ENCODE peak calls at places on chromosomes 7 and 10, in six cellular contexts. T is Peyer's patch, Q is HL-60, M is keratinocyte, N is fibroblast of pulmonary artery, U is GM06990. W is an unnamed sample.

GRCh38 chr10:44306762-44307161 is 78.1 kb downstream of the CXCL12 start:
- DNase-seq in T (no peak), Q (no peak), M (no peak), N (no peak), U (no peak), W (no peak)

GRCh38 chr7:6227294-6227846 is 45.1 kb downstream of the CYTH3 start:
- DNase-seq in T (no peak), Q (no peak), M (no peak), N (peak), U (no peak), W (no peak)

GRCh38 chr7:499853-500485 is 19.7 kb downstream of the PDGFA start:
- DNase-seq in T (no peak), Q (no peak), M (no peak), N (no peak), U (no peak), W (no peak)

GRCh38 chr7:115224923-115225322 is 303.0 kb downstream of the MDFIC start:
- DNase-seq in T (no peak), Q (no peak), M (no peak), N (no peak), U (no peak), W (no peak)

GRCh38 chr10:30384791-30385201 is 35.7 kb upstream of the MTPAP start:
- DNase-seq in T (no peak), Q (peak), M (no peak), N (peak), U (no peak), W (no peak)

GRCh38 chr7:28573059-28573553 is 160.8 kb downstream of the CREB5 start:
- DNase-seq in T (no peak), Q (no peak), M (no peak), N (peak), U (peak), W (no peak)

GRCh38 chr10:30984563-30985328 is 46.9 kb downstream of the ZNF438 start:
- DNase-seq in T (no peak), Q (peak), M (no peak), N (peak), U (no peak), W (no peak)

GRCh38 chr10:72152286-72152685 is 63.5 kb upstream of the ANAPC16 start:
- DNase-seq in T (no peak), Q (no peak), M (no peak), N (no peak), U (no peak), W (no peak)

GRCh38 chr7:92260248-92260781 is 14.5 kb downstream of the ANKIB1 start:
- DNase-seq in T (no peak), Q (no peak), M (peak), N (no peak), U (no peak), W (no peak)

GRCh38 chr7:29825750-29826529 is 19.6 kb downstream of the WIPF3 start:
- DNase-seq in T (no peak), Q (no peak), M (no peak), N (no peak), U (no peak), W (no peak)

GRCh38 chr7:157873181-157873580 is 536.4 kb downstream of the DNAJB6 start:
- DNase-seq in T (no peak), Q (no peak), M (no peak), N (no peak), U (no peak), W (no peak)

GRCh38 chr7:42893341-42894242 is 18.3 kb downstream of the C7orf25 start:
- DNase-seq in T (no peak), Q (no peak), M (no peak), N (no peak), U (no peak), W (no peak)

GRCh38 chr7:20778063-20778721 is 8.5 kb downstream of the SP8 start:
- DNase-seq in T (no peak), Q (no peak), M (no peak), N (peak), U (peak), W (peak)

GRCh38 chr7:101094791-101095375 is 9.6 kb downstream of the TRIM56 start:
- DNase-seq in T (peak), Q (peak), M (no peak), N (peak), U (no peak), W (no peak)

GRCh38 chr7:106464169-106464568 is 179.4 kb upstream of the NAMPT start:
- DNase-seq in T (no peak), Q (no peak), M (no peak), N (peak), U (no peak), W (no peak)

GRCh38 chr10:78981257-78981969 is 87.4 kb upstream of the ZMIZ1 start:
- DNase-seq in T (no peak), Q (peak), M (no peak), N (no peak), U (peak), W (no peak)

GRCh38 chr10:101558206-101558605 is 29.9 kb downstream of the POLL start:
- DNase-seq in T (no peak), Q (no peak), M (peak), N (no peak), U (no peak), W (peak)

GRCh38 chr7:73851410-73852338 is 9.3 kb upstream of the TMEM270 start:
- DNase-seq in T (no peak), Q (no peak), M (peak), N (peak), U (no peak), W (no peak)

GRCh38 chr7:67653856-67654442 is 657.3 kb downstream of the TYW1 start:
- DNase-seq in T (no peak), Q (no peak), M (no peak), N (no peak), U (no peak), W (no peak)

GRCh38 chr7:55641273-55641691 is 69.0 kb upstream of the VOPP1 start:
- DNase-seq in T (peak), Q (peak), M (peak), N (peak), U (peak), W (no peak)

GRCh38 chr10:116679351-116679750 is 58.6 kb downstream of the PNLIPRP2 start:
- DNase-seq in T (no peak), Q (no peak), M (no peak), N (no peak), U (no peak), W (no peak)

GRCh38 chr10:66259836-66260235 is 666.0 kb upstream of the LRRTM3 start:
- DNase-seq in T (no peak), Q (no peak), M (no peak), N (no peak), U (no peak), W (no peak)

GRCh38 chr10:86048973-86049372 is 317.6 kb downstream of the GRID1 start:
- DNase-seq in T (no peak), Q (no peak), M (no peak), N (no peak), U (no peak), W (no peak)

GRCh38 chr10:21464134-21464533 is 61.3 kb downstream of the SKIDA1 start:
- DNase-seq in T (no peak), Q (no peak), M (no peak), N (peak), U (no peak), W (no peak)

GRCh38 chr7:37848297-37848696 is at the start of gene NME8:
- DNase-seq in T (no peak), Q (no peak), M (no peak), N (no peak), U (no peak), W (no peak)

GRCh38 chr7:37853468-37853867 is 5.1 kb downstream of the NME8 start:
- DNase-seq in T (no peak), Q (peak), M (no peak), N (peak), U (no peak), W (no peak)
- TF ChIP-seq CTCF in T (no peak), Q (peak), M (no peak), N (peak), U (peak), W (peak)

DNA sequence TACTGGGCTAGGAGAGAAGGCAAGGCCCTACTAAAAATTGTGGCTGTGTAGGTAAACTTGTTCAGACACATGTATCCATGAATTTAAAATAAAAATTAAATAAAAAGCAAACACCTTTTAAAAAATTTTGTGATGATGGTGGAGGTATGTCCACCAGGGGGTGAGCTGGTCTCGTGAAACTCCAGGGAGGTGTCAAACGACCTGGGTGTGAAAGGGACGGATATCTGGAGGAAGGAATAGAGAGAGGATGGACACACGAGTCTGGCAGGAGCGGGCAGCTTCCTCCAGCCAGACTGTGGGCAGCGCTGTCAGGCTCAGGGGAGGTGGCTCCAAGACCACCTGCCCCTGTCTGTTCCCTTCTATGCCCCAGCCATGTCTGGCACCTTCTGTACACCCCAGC is 34.8 kb upstream of the DMBT1 start:
- DNase-seq in T (peak), Q (no peak), M (no peak), N (no peak), U (no peak), W (peak)
- TF ChIP-seq CTCF in T (no peak), Q (no peak), M (peak), N (peak), U (peak), W (peak)

GRCh38 chr10:18417950-18418527 is 233.3 kb downstream of the NSUN6 start:
- DNase-seq in T (no peak), Q (no peak), M (no peak), N (no peak), U (no peak), W (no peak)
- TF ChIP-seq CTCF in T (no peak), Q (no peak), M (no peak), N (no peak), U (no peak), W (no peak)

DNA sequence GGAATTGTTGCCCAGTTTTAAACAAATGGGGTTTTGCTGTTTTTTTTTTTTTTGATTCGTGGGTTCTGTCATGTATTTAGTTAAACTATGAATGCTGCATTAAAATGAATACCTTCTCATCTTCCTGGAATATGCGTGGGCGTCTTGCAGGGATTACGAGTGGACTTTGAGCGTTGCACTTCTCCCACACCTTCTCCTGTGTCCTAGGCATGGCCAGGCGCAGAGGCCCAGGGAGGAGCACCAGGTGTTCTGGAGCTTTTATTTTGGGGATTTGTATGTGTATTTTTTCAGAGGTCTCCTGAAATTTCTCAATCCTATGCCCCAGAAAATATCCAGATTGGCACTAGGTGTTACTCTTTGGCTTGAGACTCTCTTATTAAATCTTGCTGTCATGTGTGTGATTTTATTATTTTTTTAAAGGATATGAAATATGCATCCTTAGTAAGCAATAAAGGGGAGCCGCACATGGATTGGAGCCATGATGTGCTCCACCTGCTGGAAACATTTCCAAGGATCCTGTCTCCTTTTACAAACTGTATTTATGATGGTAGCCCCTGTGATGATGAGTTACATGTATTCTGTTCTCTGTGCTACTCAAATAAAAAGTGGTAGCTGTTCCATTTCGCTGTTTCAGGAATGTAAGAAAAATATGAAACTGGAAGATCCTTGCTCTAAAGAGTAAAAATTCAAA is 482.2 kb upstream of the KLF6 start:
- DNase-seq in T (peak), Q (no peak), M (no peak), N (peak), U (no peak), W (no peak)
- TF ChIP-seq CTCF in T (no peak), Q (no peak), M (peak), N (peak), U (no peak), W (peak)

DNA sequence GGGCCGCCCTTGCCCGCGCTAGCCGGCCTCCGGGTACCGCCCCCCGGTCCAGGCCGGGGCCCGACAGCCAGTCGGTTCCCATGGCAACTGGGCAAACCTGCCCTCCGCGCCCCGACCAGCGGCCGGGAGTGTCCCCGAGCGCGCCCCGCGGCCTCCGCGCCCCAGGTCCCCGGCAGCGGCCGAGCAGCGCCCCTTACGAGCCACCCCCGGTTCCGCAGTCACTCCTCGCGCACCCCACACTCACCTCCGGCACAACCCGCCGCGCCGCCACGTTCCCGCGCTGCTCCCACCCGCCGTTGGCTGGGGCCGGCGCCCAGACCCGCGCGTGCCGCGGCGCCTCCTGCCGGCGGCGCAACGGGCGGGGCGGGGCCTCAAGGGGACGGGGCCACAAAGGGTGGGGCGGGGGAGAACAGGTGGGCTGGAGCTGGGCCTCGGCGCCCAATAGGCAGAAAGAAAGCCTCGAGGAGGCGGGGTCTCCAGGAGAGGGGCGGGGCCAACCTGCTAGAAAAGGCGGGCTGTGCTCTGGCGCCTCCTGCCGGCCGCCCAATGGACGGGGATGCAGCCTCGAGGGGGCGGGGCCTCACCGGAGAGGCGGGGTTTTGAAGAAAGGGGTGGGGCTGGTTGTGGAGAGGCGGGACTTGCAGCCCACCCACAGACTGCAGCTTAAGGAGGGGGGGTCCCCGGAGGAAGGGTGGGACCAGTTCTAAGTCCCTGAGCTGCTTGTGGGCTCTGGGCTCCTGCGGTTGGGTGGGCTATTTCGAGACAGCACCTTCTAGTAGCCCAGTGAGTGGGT is at the start of gene RADIL:
- DNase-seq in T (peak), Q (peak), M (peak), N (peak), U (peak), W (peak)
- TF ChIP-seq CTCF in T (no peak), Q (no peak), M (peak), N (peak), U (peak), W (peak)

GRCh38 chr7:15524077-15524476 is 37.7 kb downstream of the AGMO start:
- DNase-seq in T (no peak), Q (no peak), M (no peak), N (no peak), U (no peak), W (no peak)
- TF ChIP-seq CTCF in T (no peak), Q (no peak), M (no peak), N (peak), U (no peak), W (peak)

DNA sequence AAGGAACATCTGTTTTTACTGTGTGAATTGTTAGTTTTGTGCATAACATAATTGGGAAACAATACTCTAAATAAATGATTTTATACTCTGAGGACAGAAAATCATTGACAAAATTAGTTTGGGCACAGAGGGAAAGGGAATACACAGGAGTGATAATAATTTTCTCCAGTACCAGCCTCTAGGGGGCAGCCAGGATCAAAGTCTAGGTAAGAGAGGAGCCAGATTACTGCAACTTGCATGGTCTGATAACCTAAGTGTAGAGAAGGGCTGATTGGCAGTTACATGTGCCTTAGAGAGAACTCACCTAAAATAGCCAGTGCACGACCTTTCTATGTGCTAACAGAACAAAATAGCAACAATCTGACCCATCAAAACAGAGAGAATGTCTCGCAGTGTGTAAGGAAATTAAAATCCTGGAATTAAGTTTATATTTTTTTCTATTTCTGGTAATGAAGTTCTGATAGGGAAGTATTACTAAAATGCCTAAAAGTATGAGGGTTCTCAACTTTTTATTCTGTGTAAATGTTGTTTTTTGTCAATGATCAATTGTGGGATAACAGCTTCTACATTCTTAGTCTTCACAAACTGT is 66.3 kb downstream of the EXOC6 start:
- DNase-seq in T (peak), Q (peak), M (no peak), N (peak), U (peak), W (no peak)
- TF ChIP-seq CTCF in T (peak), Q (peak), M (peak), N (peak), U (peak), W (peak)

DNA sequence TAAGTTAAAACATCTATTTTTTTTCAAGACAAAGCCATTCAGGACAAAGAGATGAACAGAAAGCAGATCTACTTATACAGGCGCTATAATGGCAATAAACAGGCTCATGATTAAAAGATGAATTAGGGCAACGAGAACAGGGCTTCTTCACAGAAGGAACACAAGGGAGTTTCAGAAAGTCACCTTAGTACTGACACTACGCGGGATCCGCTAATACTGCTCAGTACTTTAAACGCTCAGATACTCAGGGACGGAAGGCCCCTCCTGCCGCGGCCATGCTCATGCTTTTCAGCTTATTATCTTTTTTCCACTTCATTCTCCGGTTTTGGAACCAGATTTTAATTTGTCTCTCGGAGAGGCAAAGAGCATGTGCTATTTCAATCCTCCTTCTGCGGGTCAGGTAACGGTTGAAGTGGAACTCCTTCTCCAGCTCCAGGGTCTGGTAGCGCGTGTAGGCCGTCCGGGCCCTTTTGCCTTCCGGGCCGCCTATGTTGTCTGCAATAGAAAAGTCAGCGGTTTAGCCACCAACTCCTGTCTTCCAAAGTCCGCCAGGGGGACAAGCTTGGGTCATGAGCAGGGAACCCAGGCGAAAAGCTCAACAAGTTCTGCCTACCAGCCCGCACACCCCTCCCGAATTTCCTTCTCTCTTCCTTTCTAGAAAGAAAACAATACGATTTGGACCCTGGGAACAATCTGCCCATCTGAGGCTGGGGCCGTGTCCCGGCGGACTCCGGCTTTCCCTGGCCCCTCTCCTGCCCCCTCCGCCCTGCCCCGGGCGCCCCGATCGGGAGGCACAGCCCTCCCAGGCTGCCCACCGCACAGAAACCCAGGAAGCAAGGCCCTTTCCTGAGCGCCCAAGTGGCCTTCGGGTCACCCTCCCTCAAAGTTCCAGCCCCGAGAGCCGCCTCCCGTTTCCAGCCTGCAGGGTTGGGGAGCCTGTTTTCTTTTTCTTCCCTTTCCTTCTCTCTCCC is 1.6 kb downstream of the HOXA5 start:
- DNase-seq in T (peak), Q (no peak), M (no peak), N (no peak), U (no peak), W (no peak)
- TF ChIP-seq CTCF in T (no peak), Q (no peak), M (no peak), N (no peak), U (no peak), W (peak)

W was measured in type B pancreatic cell.